ENCODE peak calls at places on chromosome 17, in seven cellular contexts. P is OCI-LY7; F is aorta; K is CD4-positive, alpha-beta memory T cell; X is spleen; N is IMR-90; Z is CD8-positive, alpha-beta T cell. Q is an unnamed sample. For H3K4me1, the result is how much of the 10 kb centered on the place peaks cover.

GRCh38 chr17:77827039-77827438 is 131.5 kb upstream of the TNRC6C start:
- DNase-seq in P (no peak), F (no peak), K (no peak), X (peak), N (no peak), Z (no peak), Q (peak)

GRCh38 chr17:539048-539447 is 175.6 kb downstream of the VPS53 start:
- DNase-seq in P (no peak), F (no peak), K (no peak), X (no peak), N (no peak), Z (no peak), Q (no peak)

GRCh38 chr17:38720941-38721340 is 9.2 kb upstream of the CISD3 start:
- DNase-seq in P (no peak), F (no peak), K (no peak), X (no peak), N (no peak), Z (no peak), Q (no peak)

GRCh38 chr17:83092186-83092585 is 12.8 kb downstream of the METRNL start:
- DNase-seq in P (no peak), F (no peak), K (no peak), X (no peak), N (no peak), Z (no peak), Q (no peak)

GRCh38 chr17:42378597-42379594 is 9.3 kb downstream of the STAT3 start:
- DNase-seq in P (peak), F (no peak), K (no peak), X (no peak), N (peak), Z (no peak), Q (no peak)

GRCh38 chr17:56222255-56222654 is 69.0 kb downstream of the ANKFN1 start:
- DNase-seq in P (no peak), F (no peak), K (no peak), X (no peak), N (peak), Z (no peak), Q (no peak)

GRCh38 chr17:32502013-32502412 is 15.2 kb downstream of the CDK5R1 start:
- DNase-seq in P (no peak), F (no peak), K (no peak), X (no peak), N (no peak), Z (no peak), Q (no peak)

GRCh38 chr17:15121426-15121825 is 143.7 kb downstream of the PMP22 start:
- DNase-seq in P (no peak), F (no peak), K (no peak), X (no peak), N (peak), Z (no peak), Q (no peak)

GRCh38 chr17:491086-492014 is 138.7 kb upstream of the RPH3AL start:
- DNase-seq in P (peak), F (peak), K (peak), X (peak), N (peak), Z (no peak), Q (peak)

GRCh38 chr17:4142107-4142900 is 526 bp downstream of the ZZEF1 start:
- DNase-seq in P (peak), F (peak), K (no peak), X (no peak), N (peak), Z (peak), Q (peak)

GRCh38 chr17:74767111-74767516 is 9.0 kb downstream of the NAT9 start:
- DNase-seq in P (no peak), F (no peak), K (no peak), X (no peak), N (no peak), Z (no peak), Q (no peak)

GRCh38 chr17:75576661-75577060 is 10.9 kb upstream of the MYO15B start:
- DNase-seq in P (no peak), F (no peak), K (no peak), X (no peak), N (no peak), Z (no peak), Q (no peak)

GRCh38 chr17:77783991-77784820 is 174.3 kb upstream of the TNRC6C start:
- DNase-seq in P (no peak), F (no peak), K (peak), X (peak), N (no peak), Z (peak), Q (no peak)

GRCh38 chr17:39114744-39115534 is 36.5 kb downstream of the PLXDC1 start:
- DNase-seq in P (no peak), F (no peak), K (no peak), X (no peak), N (peak), Z (no peak), Q (no peak)

GRCh38 chr17:77882481-77883212 is 75.9 kb upstream of the TNRC6C start:
- DNase-seq in P (peak), F (peak), K (peak), X (peak), N (peak), Z (peak), Q (peak)

GRCh38 chr17:48613862-48614694 is 1.0 kb downstream of the HOXB8 start:
- DNase-seq in P (no peak), F (no peak), K (no peak), X (no peak), N (peak), Z (no peak), Q (no peak)

GRCh38 chr17:63478814-63479494 is 2.1 kb downstream of the ACE start:
- DNase-seq in P (peak), F (peak), K (peak), X (peak), N (peak), Z (peak), Q (peak)

GRCh38 chr17:31533546-31534155 is 142.2 kb downstream of the RAB11FIP4 start:
- DNase-seq in P (peak), F (peak), K (no peak), X (peak), N (peak), Z (no peak), Q (no peak)

GRCh38 chr17:46159686-46160085 is 33.5 kb downstream of the KANSL1 start:
- DNase-seq in P (no peak), F (no peak), K (no peak), X (no peak), N (peak), Z (no peak), Q (no peak)

GRCh38 chr17:31388770-31389672 is 2.5 kb upstream of the RAB11FIP4 start:
- DNase-seq in P (peak), F (no peak), K (peak), X (no peak), N (no peak), Z (peak), Q (no peak)

GRCh38 chr17:41428591-41429326 is 4.4 kb upstream of the KRT37 start:
- DNase-seq in P (no peak), F (no peak), K (no peak), X (no peak), N (no peak), Z (no peak), Q (no peak)

GRCh38 chr17:32671891-32672290 is 185.1 kb downstream of the CDK5R1 start:
- DNase-seq in P (no peak), F (peak), K (no peak), X (no peak), N (no peak), Z (no peak), Q (peak)

GRCh38 chr17:65389956-65390355 is 171.5 kb downstream of the AXIN2 start:
- DNase-seq in P (no peak), F (no peak), K (no peak), X (no peak), N (peak), Z (no peak), Q (no peak)

GRCh38 chr17:67138392-67138791 is 94.0 kb downstream of the CACNG1 start:
- DNase-seq in P (no peak), F (no peak), K (no peak), X (no peak), N (no peak), Z (no peak), Q (no peak)

GRCh38 chr17:48261297-48261880 is 153.8 kb downstream of the SNX11 start:
- DNase-seq in P (peak), F (no peak), K (no peak), X (no peak), N (peak), Z (no peak), Q (no peak)

GRCh38 chr17:50129303-50129945 is 536 bp downstream of the SAMD14 start:
- DNase-seq in P (no peak), F (no peak), K (peak), X (no peak), N (peak), Z (no peak), Q (no peak)

GRCh38 chr17:596763-597644 is 117.6 kb downstream of the VPS53 start:
- DNase-seq in P (no peak), F (no peak), K (no peak), X (no peak), N (peak), Z (no peak), Q (no peak)

GRCh38 chr17:19401321-19402010 is 9.6 kb upstream of the RNF112 start:
- DNase-seq in P (no peak), F (no peak), K (no peak), X (no peak), N (no peak), Z (no peak), Q (no peak)

GRCh38 chr17:4895676-4896331 is 3.5 kb upstream of the C17orf107 start:
- DNase-seq in P (no peak), F (no peak), K (no peak), X (no peak), N (no peak), Z (no peak), Q (no peak)

GRCh38 chr17:46772013-46772878 is 46.2 kb downstream of the WNT3 start:
- DNase-seq in P (no peak), F (no peak), K (no peak), X (no peak), N (no peak), Z (no peak), Q (peak)

GRCh38 chr17:3433741-3434140 is at the start of gene OR1E2:
- DNase-seq in P (no peak), F (no peak), K (no peak), X (no peak), N (no peak), Z (no peak), Q (no peak)

GRCh38 chr17:14522795-14523387 is 222.0 kb downstream of the HS3ST3B1 start:
- DNase-seq in P (no peak), F (no peak), K (no peak), X (no peak), N (no peak), Z (no peak), Q (no peak)

GRCh38 chr17:31486351-31487062 is 95.0 kb downstream of the RAB11FIP4 start:
- DNase-seq in P (no peak), F (no peak), K (no peak), X (peak), N (no peak), Z (no peak), Q (peak)

GRCh38 chr17:45019177-45019711 is 32.2 kb downstream of the DCAKD start:
- DNase-seq in P (peak), F (no peak), K (peak), X (peak), N (peak), Z (peak), Q (peak)

GRCh38 chr17:42111901-42112551 is 488 bp downstream of the DHX58 start:
- DNase-seq in P (no peak), F (peak), K (no peak), X (peak), N (peak), Z (no peak), Q (peak)

GRCh38 chr17:28372203-28372944 is 880 bp downstream of the SARM1 start:
- DNase-seq in P (peak), F (no peak), K (no peak), X (peak), N (peak), Z (no peak), Q (no peak)

GRCh38 chr17:71339219-71339618 is 781.6 kb upstream of the SOX9 start:
- DNase-seq in P (no peak), F (no peak), K (no peak), X (no peak), N (no peak), Z (no peak), Q (no peak)

GRCh38 chr17:73643012-73643845 is 1.0 kb downstream of the SDK2 start:
- DNase-seq in P (no peak), F (no peak), K (no peak), X (peak), N (no peak), Z (no peak), Q (no peak)

GRCh38 chr17:9726291-9726690 is 65.1 kb downstream of the DHRS7C start:
- DNase-seq in P (no peak), F (no peak), K (no peak), X (no peak), N (no peak), Z (no peak), Q (no peak)

GRCh38 chr17:9728005-9728404 is 63.4 kb downstream of the DHRS7C start:
- DNase-seq in P (no peak), F (no peak), K (no peak), X (no peak), N (no peak), Z (no peak), Q (no peak)

GRCh38 chr17:9728564-9728963 is 62.8 kb downstream of the DHRS7C start:
- DNase-seq in P (no peak), F (no peak), K (no peak), X (no peak), N (no peak), Z (no peak), Q (no peak)

GRCh38 chr17:9729735-9730420 is 61.5 kb downstream of the DHRS7C start:
- DNase-seq in P (no peak), F (no peak), K (no peak), X (no peak), N (peak), Z (no peak), Q (no peak)

DNA sequence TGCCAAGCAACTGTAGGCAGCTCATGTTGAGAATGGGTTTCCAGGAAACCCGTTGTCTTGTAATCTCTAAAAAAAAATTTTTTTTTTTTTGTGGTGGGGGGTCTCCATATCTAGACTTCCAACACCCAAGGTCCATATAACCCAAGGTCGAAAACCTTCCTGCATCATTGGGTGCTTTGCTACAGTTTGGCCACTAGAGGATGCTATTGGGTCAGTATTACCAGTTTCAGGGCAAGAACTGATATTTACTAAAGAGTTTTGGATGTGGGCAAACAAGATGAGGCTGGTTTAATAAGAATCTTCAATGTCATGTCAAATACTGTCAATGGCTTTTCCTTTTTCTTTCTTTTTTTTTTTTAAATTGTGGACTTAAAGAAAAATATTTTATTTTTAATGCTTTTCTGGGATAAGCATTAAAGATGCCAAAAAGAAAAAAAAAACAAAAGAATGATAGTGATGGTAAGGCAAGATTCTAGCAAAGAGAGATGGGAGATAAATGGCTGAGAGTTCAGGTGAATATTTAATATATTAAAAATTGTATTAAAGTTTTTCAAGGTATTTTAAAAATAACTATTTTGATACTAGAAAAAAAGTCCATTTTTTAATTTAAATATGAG is 62.2 kb downstream of the DHRS7C start:
- DNase-seq in P (peak), F (no peak), K (peak), X (no peak), N (peak), Z (no peak), Q (no peak)
- H3K27ac ChIP-seq in P (no peak), F (no peak), K (no peak), X (no peak), N (no peak), Z (no peak), Q (no peak)

DNA sequence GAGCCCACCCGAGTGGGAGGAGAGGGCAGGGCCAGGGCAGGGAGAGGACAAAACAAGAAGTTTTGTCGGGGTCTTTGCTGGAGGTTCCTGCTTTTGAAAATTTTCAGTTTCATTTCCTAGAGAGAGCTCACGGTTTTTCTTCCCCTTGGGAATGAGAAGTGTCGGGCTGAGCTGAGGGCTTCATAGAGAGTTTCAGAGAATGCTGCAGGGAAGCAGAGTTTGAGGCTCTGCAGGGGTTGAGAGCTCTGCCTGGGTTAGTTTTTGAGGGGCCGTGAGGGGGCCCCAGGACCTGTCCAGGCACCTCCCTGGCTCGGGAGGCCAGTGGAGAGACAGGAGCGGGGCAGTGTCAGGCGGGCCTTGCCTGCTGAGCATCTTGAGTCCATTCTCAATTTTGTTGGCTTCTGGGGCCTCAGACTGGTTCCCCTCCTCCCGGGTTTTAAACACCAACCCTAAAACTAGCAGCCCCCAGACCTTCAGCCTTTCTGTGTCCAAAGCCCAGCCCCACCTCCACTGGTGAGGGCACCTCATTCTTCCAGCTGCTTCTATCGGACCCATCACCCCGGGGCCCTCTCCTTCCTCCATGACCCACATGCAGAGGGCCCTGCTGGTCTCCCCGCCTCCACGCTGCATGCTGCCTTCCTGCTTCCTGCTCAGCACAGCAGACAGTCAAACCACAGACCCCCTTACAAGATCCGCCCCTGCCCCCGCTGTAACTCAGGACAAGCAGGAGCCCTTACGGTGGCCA is 3.6 kb downstream of the RNF213 start:
- DNase-seq in P (peak), F (no peak), K (peak), X (peak), N (no peak), Z (peak), Q (peak)
- H3K4me1 ChIP-seq in P (under half), F (under half), K (half or more), X (under half), N (under half), Z (half or more), Q (half or more)

GRCh38 chr17:70327279-70327678 is 157.9 kb downstream of the KCNJ2 start:
- DNase-seq in P (no peak), F (no peak), K (no peak), X (no peak), N (no peak), Z (no peak), Q (no peak)

GRCh38 chr17:70332356-70332755 is 163.0 kb downstream of the KCNJ2 start:
- DNase-seq in P (no peak), F (no peak), K (no peak), X (no peak), N (no peak), Z (no peak), Q (no peak)

GRCh38 chr17:70332811-70333210 is 163.5 kb downstream of the KCNJ2 start:
- DNase-seq in P (no peak), F (no peak), K (no peak), X (no peak), N (no peak), Z (no peak), Q (no peak)

GRCh38 chr17:70327723-70328122 is 158.4 kb downstream of the KCNJ2 start:
- DNase-seq in P (no peak), F (no peak), K (no peak), X (no peak), N (no peak), Z (no peak), Q (no peak)

DNA sequence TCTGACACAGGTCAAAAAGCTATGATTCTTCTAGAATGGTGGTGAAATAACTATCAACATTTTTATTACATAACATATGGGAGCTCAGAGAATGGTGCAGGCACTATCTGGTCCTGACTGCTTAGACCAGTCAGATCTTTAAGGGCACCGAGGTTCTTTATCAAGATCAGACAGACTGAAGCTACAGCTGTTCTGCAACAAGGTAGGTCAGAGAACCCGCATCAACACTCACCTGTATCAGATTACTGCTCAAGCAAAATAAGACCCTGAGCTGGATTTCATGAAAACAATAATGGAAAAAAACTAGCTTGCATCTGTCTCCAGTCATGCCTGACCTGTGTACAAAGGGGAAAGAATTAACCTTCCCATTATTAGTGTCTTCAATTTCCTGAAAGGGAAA is 160.4 kb downstream of the KCNJ2 start:
- DNase-seq in P (no peak), F (no peak), K (no peak), X (no peak), N (no peak), Z (no peak), Q (no peak)
- H3K27ac ChIP-seq in P (no peak), F (no peak), K (no peak), X (no peak), N (no peak), Z (no peak), Q (no peak)

DNA sequence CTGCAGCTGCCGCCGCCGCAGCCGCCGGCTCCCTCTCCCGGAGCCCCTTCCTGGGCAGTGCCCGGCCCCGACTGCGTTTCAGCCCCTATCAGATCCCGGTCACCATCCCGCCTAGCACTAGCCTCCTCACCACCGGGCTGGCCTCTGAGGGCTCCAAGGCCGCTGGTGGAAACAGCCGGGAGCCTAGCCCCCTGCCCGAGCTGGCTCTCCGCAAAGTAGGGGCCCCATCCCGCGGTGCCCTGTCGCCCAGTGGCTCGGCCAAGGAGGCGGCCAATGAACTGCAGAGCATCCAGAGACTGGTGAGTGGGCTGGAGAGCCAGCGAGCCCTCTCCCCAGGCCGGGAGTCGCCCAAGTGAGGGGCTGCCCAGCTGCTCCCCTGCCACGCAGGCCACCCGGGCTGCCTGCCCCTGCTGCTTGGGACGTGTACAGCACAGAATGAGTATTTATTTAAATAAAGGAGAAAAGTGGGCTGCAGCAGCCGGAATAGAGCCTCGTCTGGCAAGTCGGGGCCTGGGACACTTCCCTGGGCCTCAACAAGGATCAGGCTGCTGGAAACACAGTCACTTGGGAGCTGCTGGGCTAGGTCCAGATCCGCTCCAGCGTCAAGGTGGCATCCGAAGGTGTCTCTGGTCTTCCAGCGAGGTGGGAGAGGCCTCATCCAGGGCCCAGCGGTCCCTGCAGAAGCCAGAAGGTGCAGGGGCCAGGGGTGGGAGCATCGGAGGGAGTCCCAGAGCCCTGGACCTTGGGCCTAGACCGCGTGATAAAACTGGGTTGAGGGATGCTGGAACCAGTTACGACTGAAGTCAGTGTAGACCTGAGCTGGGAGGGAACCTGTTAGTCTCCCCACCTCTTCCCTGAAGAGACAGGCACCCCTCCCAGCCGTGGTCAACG is 8.8 kb downstream of the TBX2 start:
- DNase-seq in P (no peak), F (no peak), K (no peak), X (peak), N (peak), Z (no peak), Q (peak)
- H3K4me1 ChIP-seq in P (under half), F (under half), K (under half), X (half or more), N (under half), Z (half or more), Q (half or more)